ENCODE peak calls at places on chromosomes 3 and 15, in ten cellular contexts. U, B, R, E, I, O, K, V, N and P are unnamed samples.

GRCh38 chr15:61731081-61731480 is 329.2 kb downstream of the VPS13C start:
- DNase-seq in U (no peak), B (no peak), R (no peak), E (no peak), I (no peak), O (no peak), K (no peak), V (no peak), N (no peak), P (no peak)

GRCh38 chr15:48313216-48313615 is 18.0 kb upstream of the DUT start:
- DNase-seq in U (no peak), B (no peak), R (no peak), E (no peak), I (no peak), O (no peak), K (no peak), V (no peak), N (no peak), P (no peak)

GRCh38 chr3:168117853-168118313 is 22.2 kb upstream of the GOLIM4 start:
- DNase-seq in U (peak; percentile 18), B (no peak), R (peak; percentile 74), E (no peak), I (no peak), O (no peak), K (no peak), V (peak; percentile 29), N (no peak), P (peak; percentile 49)

GRCh38 chr3:62521464-62522105 is 148.2 kb upstream of the FEZF2 start:
- DNase-seq in U (no peak), B (no peak), R (no peak), E (no peak), I (no peak), O (no peak), K (no peak), V (no peak), N (no peak), P (no peak)

GRCh38 chr3:32583708-32584107 is 13.1 kb upstream of the DYNC1LI1 start:
- DNase-seq in U (no peak), B (no peak), R (peak; percentile 19), E (no peak), I (no peak), O (no peak), K (no peak), V (no peak), N (no peak), P (peak; percentile 75)

GRCh38 chr3:80769683-80770082 is 991.8 kb downstream of the GBE1 start:
- DNase-seq in U (no peak), B (no peak), R (no peak), E (no peak), I (no peak), O (no peak), K (no peak), V (no peak), N (no peak), P (no peak)

GRCh38 chr3:103459815-103460214 is 1025.0 kb downstream of the ZPLD1 start:
- DNase-seq in U (no peak), B (no peak), R (no peak), E (no peak), I (no peak), O (no peak), K (no peak), V (no peak), N (no peak), P (no peak)

GRCh38 chr3:188947401-188947982 is 224.3 kb upstream of the TPRG1 start:
- DNase-seq in U (peak; percentile 99), B (peak; percentile 77), R (peak; percentile 87), E (no peak), I (peak; percentile 77), O (peak; percentile 92), K (peak; percentile 89), V (peak; percentile 86), N (peak; percentile 67), P (peak; percentile 80)

GRCh38 chr15:92954578-92954977 is 54.5 kb downstream of the CHD2 start:
- DNase-seq in U (no peak), B (no peak), R (peak; percentile 30), E (no peak), I (peak; percentile 5), O (no peak), K (no peak), V (peak; percentile 51), N (no peak), P (no peak)

GRCh38 chr15:40038654-40039543 is at the start of gene SRP14:
- DNase-seq in U (peak; percentile 43), B (peak; percentile 80), R (peak; percentile 92), E (peak; percentile 89), I (peak; percentile 88), O (peak; percentile 94), K (peak; percentile 90), V (peak; percentile 87), N (peak; percentile 87), P (peak; percentile 95)

GRCh38 chr3:22887664-22888291 is 315.3 kb upstream of the UBE2E2 start:
- DNase-seq in U (peak; percentile 13), B (peak; percentile 8), R (peak; percentile 58), E (no peak), I (peak; percentile 8), O (no peak), K (no peak), V (peak; percentile 53), N (no peak), P (peak; percentile 19)

GRCh38 chr15:89864958-89865739 is 28.6 kb downstream of the AP3S2 start:
- DNase-seq in U (no peak), B (no peak), R (no peak), E (no peak), I (no peak), O (no peak), K (no peak), V (no peak), N (no peak), P (no peak)

GRCh38 chr3:155778441-155778840 is 27.6 kb downstream of the C3orf33 start:
- DNase-seq in U (no peak), B (no peak), R (peak; percentile 43), E (no peak), I (no peak), O (no peak), K (no peak), V (no peak), N (no peak), P (peak; percentile 10)

GRCh38 chr15:27028836-27029482 is 58.0 kb downstream of the GABRG3 start:
- DNase-seq in U (peak; percentile 6), B (no peak), R (no peak), E (no peak), I (peak; percentile 1), O (no peak), K (no peak), V (no peak), N (no peak), P (no peak)

GRCh38 chr3:70832035-70832795 is 519.8 kb upstream of the MDFIC2 start:
- DNase-seq in U (no peak), B (peak; percentile 91), R (peak; percentile 59), E (no peak), I (no peak), O (no peak), K (no peak), V (no peak), N (no peak), P (peak; percentile 86)

GRCh38 chr3:170049146-170050000 is 11.6 kb downstream of the GPR160 start:
- DNase-seq in U (no peak), B (no peak), R (no peak), E (no peak), I (no peak), O (no peak), K (no peak), V (no peak), N (no peak), P (peak; percentile 53)

GRCh38 chr3:188908002-188908850 is 263.5 kb upstream of the TPRG1 start:
- DNase-seq in U (no peak), B (no peak), R (no peak), E (no peak), I (no peak), O (no peak), K (no peak), V (no peak), N (no peak), P (no peak)

GRCh38 chr15:34018021-34018645 is 20.9 kb downstream of the AVEN start:
- DNase-seq in U (no peak), B (no peak), R (no peak), E (no peak), I (no peak), O (no peak), K (no peak), V (no peak), N (no peak), P (no peak)

GRCh38 chr3:140931016-140931454 is 10.6 kb upstream of the SLC25A36 start:
- DNase-seq in U (no peak), B (no peak), R (no peak), E (no peak), I (no peak), O (no peak), K (no peak), V (no peak), N (no peak), P (peak; percentile 45)

GRCh38 chr3:197748597-197749314 is 927 bp upstream of the FYTTD1 start:
- DNase-seq in U (no peak), B (no peak), R (no peak), E (no peak), I (no peak), O (no peak), K (no peak), V (no peak), N (no peak), P (peak; percentile 59)

GRCh38 chr3:121747976-121748375 is 1.6 kb downstream of the GOLGB1 start:
- DNase-seq in U (no peak), B (no peak), R (no peak), E (no peak), I (no peak), O (no peak), K (no peak), V (no peak), N (no peak), P (no peak)

GRCh38 chr3:189655617-189656016 is 24.4 kb downstream of the TP63 start:
- DNase-seq in U (no peak), B (no peak), R (no peak), E (no peak), I (no peak), O (no peak), K (no peak), V (no peak), N (no peak), P (no peak)

GRCh38 chr3:123719785-123720531 is 135.1 kb upstream of the HACD2 start:
- DNase-seq in U (no peak), B (no peak), R (no peak), E (no peak), I (no peak), O (peak; percentile 87), K (no peak), V (no peak), N (no peak), P (no peak)

GRCh38 chr3:94069242-94069813 is 6.5 kb downstream of the NSUN3 start:
- DNase-seq in U (no peak), B (no peak), R (peak; percentile 27), E (no peak), I (no peak), O (no peak), K (no peak), V (no peak), N (no peak), P (peak; percentile 18)

GRCh38 chr3:42036483-42036823 is 54.7 kb upstream of the TRAK1 start:
- DNase-seq in U (no peak), B (peak; percentile 80), R (peak; percentile 96), E (no peak), I (peak; percentile 59), O (no peak), K (no peak), V (peak; percentile 62), N (no peak), P (peak; percentile 84)

GRCh38 chr3:64073362-64073761 is 50.1 kb upstream of the PSMD6 start:
- DNase-seq in U (no peak), B (no peak), R (no peak), E (no peak), I (no peak), O (no peak), K (no peak), V (peak; percentile 39), N (no peak), P (no peak)

GRCh38 chr15:65344909-65345275 is 32.9 kb downstream of the IGDCC3 start:
- DNase-seq in U (no peak), B (no peak), R (no peak), E (no peak), I (no peak), O (no peak), K (no peak), V (no peak), N (no peak), P (no peak)

GRCh38 chr3:130854208-130854864 is 39.5 kb upstream of the ATP2C1 start:
- DNase-seq in U (no peak), B (no peak), R (no peak), E (no peak), I (no peak), O (no peak), K (no peak), V (no peak), N (no peak), P (no peak)